ENCODE peak calls at places on chromosomes 4 and X, in eight cellular contexts. V is A549, Y is WTC11, C is NB4, U is K562, E is HCT116, D is H1, I is endothelial cell of umbilical vein. Z is an unnamed sample.
A peak's percentile ranks its signal among the peaks of the same experiment; 100 is the strongest.

GRCh38 chr4:76213415-76214268 is at the start of gene SCARB2:
- DNase-seq in V (peak; percentile 60), Y (peak; percentile 79), C (peak; percentile 83), U (peak; percentile 88), E (peak; percentile 47), D (no peak), I (peak; percentile 90), Z (peak; percentile 96)

GRCh38 chrX:133350751-133351150 is 64.5 kb downstream of the GPC4 start:
- DNase-seq in V (no peak), Y (no peak), C (no peak), U (no peak), E (no peak), D (no peak), I (no peak), Z (no peak)

GRCh38 chr4:39043697-39044363 is 11.6 kb upstream of the TMEM156 start:
- DNase-seq in V (no peak), Y (no peak), C (peak; percentile 53), U (no peak), E (no peak), D (no peak), I (peak; percentile 87), Z (peak; percentile 34)

GRCh38 chrX:71542825-71543224 is 9.9 kb downstream of the OGT start:
- DNase-seq in V (no peak), Y (no peak), C (no peak), U (no peak), E (no peak), D (no peak), I (no peak), Z (no peak)

GRCh38 chr4:159926871-159927270 is 824.0 kb downstream of the RAPGEF2 start:
- DNase-seq in V (no peak), Y (no peak), C (no peak), U (no peak), E (peak; percentile 10), D (no peak), I (no peak), Z (no peak)

GRCh38 chr4:145301386-145302080 is 121.1 kb upstream of the OTUD4 start:
- DNase-seq in V (no peak), Y (no peak), C (peak; percentile 48), U (no peak), E (no peak), D (no peak), I (no peak), Z (no peak)

GRCh38 chrX:18616688-18617087 is 55.2 kb downstream of the RS1 start:
- DNase-seq in V (no peak), Y (no peak), C (no peak), U (no peak), E (no peak), D (no peak), I (no peak), Z (no peak)

GRCh38 chr4:137576437-137576836 is 44.1 kb upstream of the PCDH18 start:
- DNase-seq in V (no peak), Y (no peak), C (no peak), U (no peak), E (no peak), D (no peak), I (no peak), Z (no peak)

GRCh38 chrX:95057341-95057740 is 1383.3 kb downstream of the FAM133A start:
- DNase-seq in V (no peak), Y (no peak), C (no peak), U (no peak), E (no peak), D (no peak), I (no peak), Z (no peak)

GRCh38 chr4:157045507-157046127 is 30.3 kb upstream of the GLRB start:
- DNase-seq in V (peak; percentile 22), Y (no peak), C (peak; percentile 20), U (no peak), E (peak; percentile 46), D (no peak), I (peak; percentile 71), Z (peak; percentile 53)

GRCh38 chr4:111678908-111679307 is 466.3 kb upstream of the FAM241A start:
- DNase-seq in V (no peak), Y (no peak), C (no peak), U (no peak), E (no peak), D (no peak), I (no peak), Z (no peak)

GRCh38 chrX:3227526-3227925 is 118.9 kb downstream of the MXRA5 start:
- DNase-seq in V (no peak), Y (no peak), C (no peak), U (no peak), E (no peak), D (no peak), I (no peak), Z (no peak)

GRCh38 chrX:48676893-48677270 is 6.7 kb upstream of the WAS start:
- DNase-seq in V (peak; percentile 10), Y (peak; percentile 19), C (no peak), U (no peak), E (no peak), D (no peak), I (no peak), Z (no peak)

GRCh38 chrX:68698955-68699354 is 51.5 kb downstream of the STARD8 start:
- DNase-seq in V (no peak), Y (no peak), C (no peak), U (no peak), E (no peak), D (no peak), I (no peak), Z (no peak)

GRCh38 chr4:165207431-165208321 is at the start of gene KLHL2:
- DNase-seq in V (peak; percentile 35), Y (peak; percentile 72), C (peak; percentile 86), U (peak; percentile 84), E (no peak), D (no peak), I (peak; percentile 80), Z (peak; percentile 95)
- TF ChIP-seq MAX in V (no peak), Y (no peak), C (peak; percentile 3), U (no peak), E (no peak), D (no peak), I (no peak), Z (no peak)

GRCh38 chr4:163233321-163233720 is 66.6 kb upstream of the NAF1 start:
- DNase-seq in V (no peak), Y (no peak), C (no peak), U (no peak), E (no peak), D (no peak), I (no peak), Z (no peak)
- TF ChIP-seq MAX in V (no peak), Y (no peak), C (no peak), U (no peak), E (no peak), D (no peak), I (no peak), Z (no peak)

GRCh38 chrX:13374364-13374763 is 54.5 kb upstream of the ATXN3L start:
- DNase-seq in V (no peak), Y (no peak), C (no peak), U (no peak), E (no peak), D (no peak), I (no peak), Z (no peak)
- TF ChIP-seq MAX in V (no peak), Y (no peak), C (no peak), U (no peak), E (no peak), D (no peak), I (no peak), Z (no peak)

GRCh38 chr4:6999172-7000086 is 43.7 kb upstream of the TADA2B start:
- DNase-seq in V (no peak), Y (no peak), C (peak; percentile 64), U (peak; percentile 28), E (peak; percentile 78), D (no peak), I (no peak), Z (no peak)
- TF ChIP-seq MAX in V (no peak), Y (no peak), C (no peak), U (no peak), E (peak; percentile 83), D (no peak), I (no peak), Z (no peak)

GRCh38 chr4:99934891-99935290 is 11.5 kb downstream of the DNAJB14 start:
- DNase-seq in V (no peak), Y (no peak), C (no peak), U (no peak), E (no peak), D (no peak), I (peak; percentile 14), Z (no peak)
- TF ChIP-seq MAX in V (no peak), Y (no peak), C (no peak), U (no peak), E (no peak), D (no peak), I (no peak), Z (no peak)

GRCh38 chr4:26346203-26346620 is 25.4 kb downstream of the RBPJ start:
- DNase-seq in V (no peak), Y (peak; percentile 23), C (no peak), U (peak; percentile 33), E (no peak), D (no peak), I (peak; percentile 55), Z (no peak)
- TF ChIP-seq MAX in V (no peak), Y (no peak), C (no peak), U (no peak), E (no peak), D (no peak), I (no peak), Z (no peak)

GRCh38 chrX:119943185-119943988 is at the start of gene NKAP:
- DNase-seq in V (peak; percentile 87), Y (peak; percentile 76), C (peak; percentile 94), U (peak; percentile 75), E (peak; percentile 91), D (peak; percentile 73), I (peak; percentile 93), Z (peak; percentile 86)
- TF ChIP-seq MAX in V (no peak), Y (no peak), C (no peak), U (no peak), E (peak; percentile 50), D (peak; percentile 27), I (no peak), Z (peak; percentile 76)

GRCh38 chr4:140239311-140239710 is 85.3 kb upstream of the MAML3 start:
- DNase-seq in V (no peak), Y (no peak), C (no peak), U (no peak), E (no peak), D (no peak), I (no peak), Z (no peak)

GRCh38 chr4:140240237-140240636 is 86.3 kb upstream of the MAML3 start:
- DNase-seq in V (no peak), Y (no peak), C (no peak), U (no peak), E (no peak), D (no peak), I (no peak), Z (no peak)

GRCh38 chr4:140238353-140239041 is 84.5 kb upstream of the MAML3 start:
- DNase-seq in V (no peak), Y (peak; percentile 49), C (peak; percentile 58), U (no peak), E (no peak), D (no peak), I (peak; percentile 29), Z (peak; percentile 82)

GRCh38 chr4:140236649-140237160 is 82.7 kb upstream of the MAML3 start:
- DNase-seq in V (no peak), Y (no peak), C (no peak), U (no peak), E (no peak), D (no peak), I (no peak), Z (peak; percentile 18)

GRCh38 chr4:140237616-140238352 is 83.8 kb upstream of the MAML3 start:
- DNase-seq in V (no peak), Y (peak; percentile 68), C (peak; percentile 83), U (no peak), E (no peak), D (peak; percentile 72), I (peak; percentile 89), Z (peak; percentile 88)
- TF ChIP-seq MAX in V (no peak), Y (peak; percentile 20), C (no peak), U (no peak), E (no peak), D (peak; percentile 77), I (peak; percentile 17), Z (peak; percentile 96)

Z was measured in SK-N-SH.